ENCODE peak calls at places on chromosomes 7 and 10, in six cellular contexts. One of them, this sample, is unnamed.

GRCh38 chr10:84424731-84425165 is 96.4 kb downstream of the CCSER2 start:
- DNase-seq in neuronal stem cell: no peak
- DNase-seq in IMR-90: peak
- DNase-seq in trophoblast cell: no peak
- DNase-seq in mesendoderm: peak
- DNase-seq in H1: no peak
- DNase-seq in this sample: peak

GRCh38 chr10:121195524-121195910 is 344.4 kb downstream of the WDR11 start:
- DNase-seq in neuronal stem cell: no peak
- DNase-seq in IMR-90: no peak
- DNase-seq in trophoblast cell: no peak
- DNase-seq in mesendoderm: no peak
- DNase-seq in H1: no peak
- DNase-seq in this sample: no peak

GRCh38 chr10:46220187-46220586 is 66.6 kb upstream of the ANTXRL start:
- DNase-seq in neuronal stem cell: no peak
- DNase-seq in IMR-90: no peak
- DNase-seq in trophoblast cell: no peak
- DNase-seq in mesendoderm: no peak
- DNase-seq in H1: no peak
- DNase-seq in this sample: no peak

GRCh38 chr7:38321967-38322366 is 48.5 kb upstream of the TARP start:
- DNase-seq in neuronal stem cell: no peak
- DNase-seq in IMR-90: no peak
- DNase-seq in trophoblast cell: no peak
- DNase-seq in mesendoderm: no peak
- DNase-seq in H1: no peak
- DNase-seq in this sample: no peak

GRCh38 chr7:132472463-132473120 is 103.7 kb downstream of the PLXNA4 start:
- DNase-seq in neuronal stem cell: no peak
- DNase-seq in IMR-90: no peak
- DNase-seq in trophoblast cell: peak
- DNase-seq in mesendoderm: peak
- DNase-seq in H1: no peak
- DNase-seq in this sample: peak

GRCh38 chr7:4712371-4713182 is 30.5 kb downstream of the FOXK1 start:
- DNase-seq in neuronal stem cell: no peak
- DNase-seq in IMR-90: peak
- DNase-seq in trophoblast cell: no peak
- DNase-seq in mesendoderm: no peak
- DNase-seq in H1: no peak
- DNase-seq in this sample: peak

GRCh38 chr7:152363798-152364197 is 72.0 kb downstream of the KMT2C start:
- DNase-seq in neuronal stem cell: no peak
- DNase-seq in IMR-90: no peak
- DNase-seq in trophoblast cell: no peak
- DNase-seq in mesendoderm: peak
- DNase-seq in H1: no peak
- DNase-seq in this sample: no peak

GRCh38 chr10:58590924-58591323 is 78.3 kb downstream of the BICC1 start:
- DNase-seq in neuronal stem cell: no peak
- DNase-seq in IMR-90: peak
- DNase-seq in trophoblast cell: no peak
- DNase-seq in mesendoderm: no peak
- DNase-seq in H1: no peak
- DNase-seq in this sample: no peak

GRCh38 chr7:152336754-152337368 is 98.9 kb downstream of the KMT2C start:
- DNase-seq in neuronal stem cell: peak
- DNase-seq in IMR-90: peak
- DNase-seq in trophoblast cell: no peak
- DNase-seq in mesendoderm: peak
- DNase-seq in H1: no peak
- DNase-seq in this sample: peak

GRCh38 chr7:99385564-99385963 is 11.0 kb downstream of the ARPC1B start:
- DNase-seq in neuronal stem cell: no peak
- DNase-seq in IMR-90: no peak
- DNase-seq in trophoblast cell: no peak
- DNase-seq in mesendoderm: no peak
- DNase-seq in H1: no peak
- DNase-seq in this sample: no peak

GRCh38 chr7:81029523-81029922 is 110.7 kb upstream of the SEMA3C start:
- DNase-seq in neuronal stem cell: no peak
- DNase-seq in IMR-90: no peak
- DNase-seq in trophoblast cell: no peak
- DNase-seq in mesendoderm: no peak
- DNase-seq in H1: no peak
- DNase-seq in this sample: no peak

GRCh38 chr7:157010588-157011332 is at the start of gene MNX1:
- DNase-seq in neuronal stem cell: peak
- DNase-seq in IMR-90: no peak
- DNase-seq in trophoblast cell: peak
- DNase-seq in mesendoderm: peak
- DNase-seq in H1: peak
- DNase-seq in this sample: no peak

GRCh38 chr7:157012113-157012547 is 1.7 kb upstream of the MNX1 start:
- DNase-seq in neuronal stem cell: no peak
- DNase-seq in IMR-90: no peak
- DNase-seq in trophoblast cell: no peak
- DNase-seq in mesendoderm: peak
- DNase-seq in H1: no peak
- DNase-seq in this sample: no peak

GRCh38 chr7:157013101-157013500 is 2.6 kb upstream of the MNX1 start:
- DNase-seq in neuronal stem cell: no peak
- DNase-seq in IMR-90: no peak
- DNase-seq in trophoblast cell: no peak
- DNase-seq in mesendoderm: peak
- DNase-seq in H1: peak
- DNase-seq in this sample: no peak

GRCh38 chr7:157009778-157010587 is 480 bp downstream of the MNX1 start:
- DNase-seq in neuronal stem cell: no peak
- DNase-seq in IMR-90: no peak
- DNase-seq in trophoblast cell: no peak
- DNase-seq in mesendoderm: no peak
- DNase-seq in H1: no peak
- DNase-seq in this sample: no peak

DNA sequence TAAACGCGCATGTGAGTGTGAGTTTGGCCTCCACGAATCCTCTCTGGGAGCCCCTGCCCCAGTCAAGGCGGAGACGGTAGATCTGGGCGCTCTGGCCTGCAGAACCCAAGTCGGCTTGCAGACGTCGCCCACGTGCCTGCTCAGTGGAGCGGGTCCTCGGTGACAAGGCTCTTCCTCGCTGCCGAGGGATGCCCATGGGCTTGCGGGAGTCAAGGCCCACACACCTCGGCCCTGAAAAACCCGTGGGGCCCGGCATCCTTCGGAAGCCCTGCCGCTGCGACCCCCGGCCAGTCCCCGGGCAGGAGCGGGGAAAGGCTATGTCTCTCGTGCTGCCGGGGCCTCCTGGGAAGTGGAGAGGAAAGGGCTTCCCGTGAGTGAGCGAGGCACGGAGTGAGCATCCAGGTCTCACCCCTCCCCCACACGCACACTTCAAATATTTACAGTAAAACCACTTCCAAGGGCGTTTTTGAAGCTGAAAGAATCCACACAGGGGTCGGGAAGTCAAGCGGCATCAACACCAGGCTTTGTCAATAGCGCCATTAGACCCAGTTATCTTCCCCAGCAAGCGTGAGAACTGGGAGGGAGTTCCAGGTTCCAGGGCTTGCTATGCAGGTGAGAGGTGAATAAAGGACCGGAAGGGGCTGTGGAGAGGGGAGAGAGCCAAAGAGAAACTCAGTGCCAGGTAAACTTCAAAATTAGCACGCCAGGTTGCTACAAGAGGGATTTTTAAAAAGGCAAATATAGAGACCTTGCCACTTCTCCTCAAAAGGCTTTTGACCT is 1.1 kb upstream of the MNX1 start:
- DNase-seq in neuronal stem cell: no peak
- DNase-seq in IMR-90: no peak
- DNase-seq in trophoblast cell: no peak
- DNase-seq in mesendoderm: peak
- DNase-seq in H1: peak
- DNase-seq in this sample: no peak
- H3K4me3 ChIP-seq in neuronal stem cell: peak
- H3K4me3 ChIP-seq in IMR-90: no peak
- H3K4me3 ChIP-seq in trophoblast cell: no peak
- H3K4me3 ChIP-seq in mesendoderm: no peak
- H3K4me3 ChIP-seq in H1: peak
- H3K4me3 ChIP-seq in this sample: no peak

GRCh38 chr10:75211007-75211735 is 575 bp downstream of the VDAC2 start:
- DNase-seq in neuronal stem cell: no peak
- DNase-seq in IMR-90: peak
- DNase-seq in trophoblast cell: peak
- DNase-seq in mesendoderm: peak
- DNase-seq in H1: no peak
- DNase-seq in this sample: peak

GRCh38 chr10:75208177-75208576 is 2.4 kb upstream of the VDAC2 start:
- DNase-seq in neuronal stem cell: no peak
- DNase-seq in IMR-90: peak
- DNase-seq in trophoblast cell: peak
- DNase-seq in mesendoderm: peak
- DNase-seq in H1: no peak
- DNase-seq in this sample: peak

GRCh38 chr10:75207868-75208167 is 2.8 kb upstream of the VDAC2 start:
- DNase-seq in neuronal stem cell: no peak
- DNase-seq in IMR-90: no peak
- DNase-seq in trophoblast cell: no peak
- DNase-seq in mesendoderm: no peak
- DNase-seq in H1: no peak
- DNase-seq in this sample: no peak

GRCh38 chr10:75209325-75210192 is 1.0 kb upstream of the VDAC2 start:
- DNase-seq in neuronal stem cell: no peak
- DNase-seq in IMR-90: peak
- DNase-seq in trophoblast cell: peak
- DNase-seq in mesendoderm: peak
- DNase-seq in H1: no peak
- DNase-seq in this sample: peak

DNA sequence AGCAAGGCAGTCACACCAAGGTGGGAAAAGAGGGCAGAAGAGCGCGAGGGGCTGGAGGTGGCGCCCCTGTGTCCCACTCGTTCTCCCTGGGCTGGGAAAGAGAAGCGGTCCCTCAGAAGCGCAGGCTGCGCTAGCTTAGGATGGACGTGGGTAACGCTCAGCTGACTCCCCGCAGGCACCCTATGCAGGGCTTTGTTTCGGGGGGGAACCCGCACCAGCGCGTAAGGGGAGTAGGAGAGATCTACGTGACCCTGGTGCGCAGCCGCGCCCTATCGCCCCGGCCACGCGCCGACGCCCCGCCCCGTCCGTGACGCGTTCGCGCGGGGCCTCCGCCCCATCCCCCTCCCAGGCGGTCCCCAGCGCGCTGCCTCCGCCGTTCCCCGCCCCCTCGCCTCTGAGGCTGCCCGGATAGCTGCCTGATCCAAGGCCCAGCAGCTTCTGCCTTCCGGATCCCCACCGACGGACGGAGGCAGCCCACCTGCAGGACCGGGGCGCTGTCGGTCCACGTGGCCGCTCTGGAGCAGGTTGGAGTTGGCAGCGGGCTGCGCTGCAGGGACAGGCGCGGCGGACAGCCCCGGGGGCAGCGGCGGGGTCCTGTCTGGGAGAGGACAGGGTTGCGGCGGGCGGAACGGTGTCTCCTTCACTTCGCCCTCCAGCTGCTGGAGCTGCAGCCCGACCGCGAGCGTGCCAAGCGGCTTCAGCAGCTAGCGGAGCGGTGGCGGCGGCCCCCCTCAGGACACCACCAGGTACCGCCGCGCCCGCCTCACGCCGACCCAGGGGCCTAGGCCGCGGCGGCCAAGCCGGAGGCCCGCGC is at the start of gene VDAC2:
- DNase-seq in neuronal stem cell: peak
- DNase-seq in IMR-90: peak
- DNase-seq in trophoblast cell: peak
- DNase-seq in mesendoderm: peak
- DNase-seq in H1: peak
- DNase-seq in this sample: peak
- H3K23ac ChIP-seq in neuronal stem cell: peak
- H3K23ac ChIP-seq in IMR-90: peak
- H3K23ac ChIP-seq in trophoblast cell: no peak
- H3K23ac ChIP-seq in mesendoderm: peak
- H3K23ac ChIP-seq in H1: no peak
- H3K23ac ChIP-seq in this sample: peak

DNA sequence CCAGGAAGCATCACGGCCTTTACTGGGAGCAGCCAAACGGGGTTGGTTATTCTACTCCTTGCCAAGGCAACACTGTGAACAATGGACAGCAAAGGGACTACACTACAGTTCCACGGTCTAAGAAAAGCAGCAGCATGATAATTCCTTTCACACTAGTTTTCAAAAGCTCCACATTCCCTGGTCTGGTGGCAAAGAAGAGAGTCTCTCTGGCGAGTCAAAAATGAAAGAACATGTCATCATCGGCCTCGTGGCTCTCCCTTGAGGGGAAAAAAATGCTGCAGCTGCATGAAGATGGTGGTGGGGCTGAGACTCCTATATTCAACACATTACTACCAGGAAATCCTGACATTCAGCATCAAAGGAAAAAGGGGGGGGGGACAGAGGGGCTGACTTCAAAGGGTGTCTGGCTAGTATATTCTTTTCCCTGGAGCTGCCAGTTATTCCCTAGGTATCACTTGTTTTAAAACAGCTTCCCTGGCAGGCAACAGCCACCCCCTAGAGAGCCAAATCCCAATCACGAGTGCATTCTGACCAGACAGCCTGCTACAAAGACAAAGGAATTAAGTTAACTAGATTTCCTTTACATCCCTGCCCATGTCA is 49.1 kb downstream of the SLC37A3 start:
- DNase-seq in neuronal stem cell: no peak
- DNase-seq in IMR-90: peak
- DNase-seq in trophoblast cell: no peak
- DNase-seq in mesendoderm: peak
- DNase-seq in H1: no peak
- DNase-seq in this sample: no peak
- H3K4me3 ChIP-seq in neuronal stem cell: no peak
- H3K4me3 ChIP-seq in IMR-90: no peak
- H3K4me3 ChIP-seq in trophoblast cell: no peak
- H3K4me3 ChIP-seq in mesendoderm: no peak
- H3K4me3 ChIP-seq in H1: no peak
- H3K4me3 ChIP-seq in this sample: peak

GRCh38 chr7:73517241-73517995 is 4.7 kb downstream of the BAZ1B start:
- DNase-seq in neuronal stem cell: no peak
- DNase-seq in IMR-90: no peak
- DNase-seq in trophoblast cell: no peak
- DNase-seq in mesendoderm: peak
- DNase-seq in H1: no peak
- DNase-seq in this sample: no peak
- H3K23ac ChIP-seq in neuronal stem cell: no peak
- H3K23ac ChIP-seq in IMR-90: no peak
- H3K23ac ChIP-seq in trophoblast cell: no peak
- H3K23ac ChIP-seq in mesendoderm: no peak
- H3K23ac ChIP-seq in H1: no peak
- H3K23ac ChIP-seq in this sample: no peak

DNA sequence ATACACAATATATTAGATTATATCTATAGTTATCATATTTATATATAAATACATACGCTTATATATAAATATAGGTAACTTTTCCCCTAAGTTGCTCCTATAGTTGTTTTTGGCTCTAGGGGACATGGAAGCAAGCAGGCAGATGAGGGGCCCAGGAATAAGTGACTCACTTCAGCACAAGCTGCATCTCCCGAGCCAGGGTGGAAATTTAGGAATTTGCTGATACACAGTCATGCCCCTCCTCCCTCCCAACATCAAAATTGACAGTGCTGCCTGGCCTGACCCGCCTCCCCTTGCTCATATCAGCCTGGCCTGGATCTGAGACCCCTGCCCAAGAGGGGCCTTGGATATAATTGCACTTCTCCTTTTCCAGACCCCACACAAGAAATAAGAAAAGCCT is 33.8 kb downstream of the MKI67 start:
- DNase-seq in neuronal stem cell: no peak
- DNase-seq in IMR-90: peak
- DNase-seq in trophoblast cell: no peak
- DNase-seq in mesendoderm: peak
- DNase-seq in H1: no peak
- DNase-seq in this sample: no peak
- H3K4me3 ChIP-seq in neuronal stem cell: no peak
- H3K4me3 ChIP-seq in IMR-90: no peak
- H3K4me3 ChIP-seq in trophoblast cell: no peak
- H3K4me3 ChIP-seq in mesendoderm: no peak
- H3K4me3 ChIP-seq in H1: no peak
- H3K4me3 ChIP-seq in this sample: no peak

This sample was measured in mesenchymal stem cell.